ENCODE peak calls at places on chromosomes 6 and 20, in seven cellular contexts. One of them, this sample, is unnamed.

GRCh38 chr6:31597006-31597405 is 4.2 kb upstream of the NCR3 start:
- DNase-seq in Caco-2: no peak
- DNase-seq in psoas muscle: no peak
- DNase-seq in A549: peak
- DNase-seq in DND-41: peak
- DNase-seq in AG04449: no peak
- DNase-seq in astrocyte of the spinal cord: peak
- DNase-seq in this sample: no peak

GRCh38 chr20:5714261-5715041 is 35.8 kb upstream of the SHLD1 start:
- DNase-seq in AG04449: no peak
- DNase-seq in Caco-2: no peak
- DNase-seq in DND-41: peak
- DNase-seq in psoas muscle: no peak
- DNase-seq in A549: peak
- DNase-seq in astrocyte of the spinal cord: peak
- DNase-seq in this sample: no peak

GRCh38 chr20:61478094-61478493 is 226.0 kb downstream of the CDH4 start:
- DNase-seq in AG04449: no peak
- DNase-seq in Caco-2: no peak
- DNase-seq in psoas muscle: no peak
- DNase-seq in A549: no peak
- DNase-seq in astrocyte of the spinal cord: no peak
- DNase-seq in DND-41: no peak
- DNase-seq in this sample: no peak

GRCh38 chr6:156410649-156411048 is 366.5 kb upstream of the ARID1B start:
- DNase-seq in A549: no peak
- DNase-seq in AG04449: no peak
- DNase-seq in Caco-2: no peak
- DNase-seq in psoas muscle: no peak
- DNase-seq in DND-41: no peak
- DNase-seq in astrocyte of the spinal cord: no peak
- DNase-seq in this sample: no peak

GRCh38 chr20:44918761-44919160 is 8.9 kb downstream of the PABPC1L start:
- DNase-seq in A549: no peak
- DNase-seq in Caco-2: peak
- DNase-seq in AG04449: no peak
- DNase-seq in DND-41: no peak
- DNase-seq in astrocyte of the spinal cord: no peak
- DNase-seq in psoas muscle: no peak
- DNase-seq in this sample: no peak

GRCh38 chr6:163416640-163417253 is 2.2 kb downstream of the QKI start:
- DNase-seq in A549: peak
- DNase-seq in psoas muscle: no peak
- DNase-seq in DND-41: peak
- DNase-seq in astrocyte of the spinal cord: peak
- DNase-seq in Caco-2: no peak
- DNase-seq in AG04449: peak
- DNase-seq in this sample: peak

GRCh38 chr6:24344981-24345380 is 12.9 kb downstream of the DCDC2 start:
- DNase-seq in AG04449: no peak
- DNase-seq in Caco-2: no peak
- DNase-seq in psoas muscle: no peak
- DNase-seq in astrocyte of the spinal cord: no peak
- DNase-seq in DND-41: no peak
- DNase-seq in A549: no peak
- DNase-seq in this sample: no peak

GRCh38 chr20:37525810-37526209 is 1.9 kb downstream of the BLCAP start:
- DNase-seq in AG04449: no peak
- DNase-seq in A549: no peak
- DNase-seq in astrocyte of the spinal cord: no peak
- DNase-seq in DND-41: no peak
- DNase-seq in Caco-2: no peak
- DNase-seq in psoas muscle: no peak
- DNase-seq in this sample: no peak

GRCh38 chr6:32941412-32941784 is 570 bp upstream of the HLA-DMB start:
- DNase-seq in AG04449: no peak
- DNase-seq in psoas muscle: no peak
- DNase-seq in astrocyte of the spinal cord: no peak
- DNase-seq in A549: no peak
- DNase-seq in DND-41: no peak
- DNase-seq in Caco-2: no peak
- DNase-seq in this sample: no peak

DNA sequence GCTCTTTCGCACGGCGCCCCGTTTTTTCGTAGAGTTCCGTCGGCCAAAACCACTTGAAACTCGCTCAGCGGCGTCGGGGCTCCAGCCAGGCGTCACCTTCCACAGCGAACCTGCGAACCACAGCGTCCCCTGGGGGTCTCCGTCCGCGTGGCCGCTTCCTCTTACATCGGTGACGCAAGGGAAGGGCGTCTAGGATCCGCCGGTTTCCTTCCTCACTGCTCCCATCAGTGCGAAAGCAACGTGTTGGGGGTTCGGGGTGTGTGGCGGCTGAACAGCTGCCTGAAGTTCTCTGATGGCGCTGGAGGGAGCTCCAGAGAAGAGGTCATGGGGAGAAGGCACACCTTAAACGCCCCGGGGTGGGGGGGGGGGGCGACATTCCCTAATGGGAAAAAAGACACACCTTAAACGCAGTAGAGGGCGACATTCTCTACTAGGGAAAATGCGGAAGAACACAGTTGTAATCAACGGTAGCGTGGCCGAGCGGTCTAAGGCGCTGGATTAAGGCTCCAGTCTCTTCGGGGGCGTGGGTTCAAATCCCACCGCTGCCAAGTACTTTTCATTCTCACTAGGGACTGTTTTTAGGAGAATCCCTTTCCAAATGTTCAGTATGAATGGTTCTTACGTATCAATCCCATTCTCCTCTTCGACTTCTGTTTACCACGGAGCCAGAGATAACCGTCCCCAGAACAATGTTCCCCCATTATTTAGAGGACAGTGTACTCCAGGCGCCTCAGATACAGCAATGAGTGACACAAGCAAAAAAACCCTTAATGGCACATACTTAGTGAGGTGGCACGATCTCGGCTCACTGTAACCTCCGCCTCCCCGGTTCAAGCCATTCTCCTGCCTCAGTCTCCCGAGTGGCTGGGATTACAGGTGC is 16.3 kb downstream of the ZNF311 start:
- DNase-seq in Caco-2: no peak
- DNase-seq in A549: peak
- DNase-seq in astrocyte of the spinal cord: peak
- DNase-seq in DND-41: no peak
- DNase-seq in psoas muscle: peak
- DNase-seq in AG04449: no peak
- DNase-seq in this sample: peak
- H3K4me3 ChIP-seq in Caco-2: no peak
- H3K4me3 ChIP-seq in A549: no peak
- H3K4me3 ChIP-seq in astrocyte of the spinal cord: peak
- H3K4me3 ChIP-seq in DND-41: no peak
- H3K4me3 ChIP-seq in psoas muscle: peak
- H3K4me3 ChIP-seq in AG04449: peak
- H3K4me3 ChIP-seq in this sample: peak

GRCh38 chr20:35001596-35002362 is 46.1 kb downstream of the MYH7B start:
- DNase-seq in astrocyte of the spinal cord: no peak
- DNase-seq in psoas muscle: peak
- DNase-seq in A549: no peak
- DNase-seq in Caco-2: peak
- DNase-seq in DND-41: peak
- DNase-seq in AG04449: no peak
- DNase-seq in this sample: peak
- TF ChIP-seq CTCF in astrocyte of the spinal cord: peak
- TF ChIP-seq CTCF in psoas muscle: peak
- TF ChIP-seq CTCF in A549: peak
- TF ChIP-seq CTCF in Caco-2: peak
- TF ChIP-seq CTCF in DND-41: peak
- TF ChIP-seq CTCF in AG04449: peak
- TF ChIP-seq CTCF in this sample: peak

DNA sequence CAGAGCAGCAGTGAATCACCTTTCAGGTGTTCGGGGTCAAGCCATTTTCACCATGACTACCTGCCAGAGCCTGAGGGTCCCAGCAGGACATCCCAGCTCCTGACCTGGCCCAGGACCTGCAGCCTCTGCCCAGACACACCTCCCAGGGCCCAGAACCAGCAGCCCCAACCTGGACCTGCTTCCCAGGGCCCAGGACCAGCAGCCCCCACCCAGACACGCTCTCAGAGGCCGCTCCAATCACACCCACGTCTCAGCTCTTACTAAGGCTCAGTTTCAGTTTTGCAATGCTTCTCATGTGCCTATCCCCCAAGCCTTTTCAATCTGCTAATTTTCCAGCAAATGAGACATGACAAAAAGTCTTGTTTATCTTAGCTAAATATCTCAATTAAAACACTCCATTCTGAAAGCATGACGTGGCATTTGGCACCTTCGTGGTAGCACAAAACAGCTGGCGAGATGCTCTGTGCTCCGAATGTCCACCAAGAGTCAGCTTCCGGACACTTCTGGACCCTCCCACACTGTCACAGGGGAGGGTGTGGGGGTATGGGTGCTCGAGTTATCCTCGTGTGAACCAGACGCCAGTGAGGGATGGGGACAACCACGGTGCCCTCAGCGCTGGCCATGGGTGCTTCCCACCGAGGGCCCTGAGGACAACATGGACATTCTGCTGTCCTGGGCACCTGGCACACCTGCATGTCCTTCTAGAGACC is 253.2 kb downstream of the DLL1 start:
- DNase-seq in psoas muscle: no peak
- DNase-seq in A549: no peak
- DNase-seq in Caco-2: peak
- DNase-seq in astrocyte of the spinal cord: no peak
- DNase-seq in DND-41: no peak
- DNase-seq in AG04449: no peak
- DNase-seq in this sample: no peak
- H3K4me3 ChIP-seq in psoas muscle: no peak
- H3K4me3 ChIP-seq in A549: no peak
- H3K4me3 ChIP-seq in Caco-2: no peak
- H3K4me3 ChIP-seq in astrocyte of the spinal cord: no peak
- H3K4me3 ChIP-seq in DND-41: no peak
- H3K4me3 ChIP-seq in AG04449: no peak
- H3K4me3 ChIP-seq in this sample: no peak

GRCh38 chr6:15305496-15305895 is 59.6 kb downstream of the JARID2 start:
- DNase-seq in astrocyte of the spinal cord: no peak
- DNase-seq in DND-41: no peak
- DNase-seq in A549: no peak
- DNase-seq in Caco-2: no peak
- DNase-seq in psoas muscle: no peak
- DNase-seq in AG04449: no peak
- DNase-seq in this sample: no peak

GRCh38 chr6:15305909-15306308 is 60.0 kb downstream of the JARID2 start:
- DNase-seq in Caco-2: no peak
- DNase-seq in A549: no peak
- DNase-seq in astrocyte of the spinal cord: no peak
- DNase-seq in AG04449: no peak
- DNase-seq in DND-41: no peak
- DNase-seq in psoas muscle: no peak
- DNase-seq in this sample: no peak

GRCh38 chr6:15304337-15305078 is 58.6 kb downstream of the JARID2 start:
- DNase-seq in AG04449: no peak
- DNase-seq in Caco-2: no peak
- DNase-seq in astrocyte of the spinal cord: no peak
- DNase-seq in A549: no peak
- DNase-seq in DND-41: no peak
- DNase-seq in psoas muscle: no peak
- DNase-seq in this sample: no peak

GRCh38 chr6:15303162-15303919 is 57.5 kb downstream of the JARID2 start:
- DNase-seq in A549: no peak
- DNase-seq in DND-41: no peak
- DNase-seq in astrocyte of the spinal cord: no peak
- DNase-seq in AG04449: no peak
- DNase-seq in Caco-2: no peak
- DNase-seq in psoas muscle: no peak
- DNase-seq in this sample: no peak

DNA sequence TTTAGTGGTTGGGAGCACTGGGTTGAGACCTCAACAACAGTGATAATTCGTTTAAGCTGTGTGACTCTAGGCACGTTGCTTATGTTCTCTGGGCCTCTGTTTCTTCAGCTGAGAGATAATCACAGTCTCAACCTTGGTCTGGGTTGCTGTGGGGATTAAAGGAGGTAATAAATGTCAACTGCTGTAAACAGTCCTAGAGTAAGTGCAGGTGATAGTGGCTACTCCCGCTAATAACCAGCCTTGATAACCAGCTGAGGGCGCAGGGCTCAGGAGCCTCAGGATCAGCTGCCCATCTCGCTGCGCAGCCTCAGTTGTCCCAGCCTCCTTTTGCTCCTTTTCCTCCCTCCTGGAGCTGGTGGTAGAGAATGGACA is 58.0 kb downstream of the JARID2 start:
- DNase-seq in astrocyte of the spinal cord: no peak
- DNase-seq in AG04449: no peak
- DNase-seq in DND-41: no peak
- DNase-seq in A549: no peak
- DNase-seq in Caco-2: peak
- DNase-seq in psoas muscle: no peak
- DNase-seq in this sample: no peak
- TF ChIP-seq CTCF in astrocyte of the spinal cord: no peak
- TF ChIP-seq CTCF in AG04449: no peak
- TF ChIP-seq CTCF in DND-41: no peak
- TF ChIP-seq CTCF in A549: no peak
- TF ChIP-seq CTCF in Caco-2: no peak
- TF ChIP-seq CTCF in psoas muscle: no peak
- TF ChIP-seq CTCF in this sample: no peak

GRCh38 chr6:50850223-50850751 is 31.6 kb downstream of the TFAP2B start:
- DNase-seq in A549: no peak
- DNase-seq in psoas muscle: no peak
- DNase-seq in AG04449: no peak
- DNase-seq in astrocyte of the spinal cord: no peak
- DNase-seq in DND-41: no peak
- DNase-seq in Caco-2: no peak
- DNase-seq in this sample: no peak
- H3K4me3 ChIP-seq in A549: no peak
- H3K4me3 ChIP-seq in psoas muscle: peak
- H3K4me3 ChIP-seq in AG04449: peak
- H3K4me3 ChIP-seq in astrocyte of the spinal cord: peak
- H3K4me3 ChIP-seq in DND-41: no peak
- H3K4me3 ChIP-seq in Caco-2: no peak
- H3K4me3 ChIP-seq in this sample: no peak

GRCh38 chr6:168334072-168334471 is 14.5 kb upstream of the DACT2 start:
- DNase-seq in astrocyte of the spinal cord: no peak
- DNase-seq in DND-41: no peak
- DNase-seq in AG04449: no peak
- DNase-seq in Caco-2: no peak
- DNase-seq in psoas muscle: no peak
- DNase-seq in A549: no peak
- DNase-seq in this sample: no peak

GRCh38 chr6:168331058-168331457 is 11.5 kb upstream of the DACT2 start:
- DNase-seq in Caco-2: no peak
- DNase-seq in A549: no peak
- DNase-seq in DND-41: no peak
- DNase-seq in psoas muscle: no peak
- DNase-seq in astrocyte of the spinal cord: no peak
- DNase-seq in AG04449: no peak
- DNase-seq in this sample: no peak

GRCh38 chr6:168332020-168332419 is 12.4 kb upstream of the DACT2 start:
- DNase-seq in AG04449: no peak
- DNase-seq in DND-41: no peak
- DNase-seq in astrocyte of the spinal cord: no peak
- DNase-seq in psoas muscle: no peak
- DNase-seq in Caco-2: no peak
- DNase-seq in A549: no peak
- DNase-seq in this sample: no peak

GRCh38 chr6:168333471-168333870 is 13.9 kb upstream of the DACT2 start:
- DNase-seq in astrocyte of the spinal cord: no peak
- DNase-seq in Caco-2: no peak
- DNase-seq in AG04449: no peak
- DNase-seq in DND-41: no peak
- DNase-seq in A549: no peak
- DNase-seq in psoas muscle: no peak
- DNase-seq in this sample: no peak

GRCh38 chr6:168333039-168333438 is 13.5 kb upstream of the DACT2 start:
- DNase-seq in DND-41: no peak
- DNase-seq in Caco-2: no peak
- DNase-seq in A549: peak
- DNase-seq in astrocyte of the spinal cord: no peak
- DNase-seq in AG04449: no peak
- DNase-seq in psoas muscle: no peak
- DNase-seq in this sample: no peak
- TF ChIP-seq CTCF in DND-41: peak
- TF ChIP-seq CTCF in Caco-2: no peak
- TF ChIP-seq CTCF in A549: no peak
- TF ChIP-seq CTCF in astrocyte of the spinal cord: peak
- TF ChIP-seq CTCF in AG04449: no peak
- TF ChIP-seq CTCF in psoas muscle: no peak
- TF ChIP-seq CTCF in this sample: no peak